ENCODE peak calls at places on chromosomes 5 and 9, in eight cellular contexts. W, G, F, J, O, Q, L and N are unnamed samples.
A peak's percentile ranks its signal among the peaks of the same experiment; 100 is the strongest.

GRCh38 chr5:148833925-148834324 is 7.5 kb downstream of the ADRB2 start:
- DNase-seq in W (no peak), G (peak; percentile 90), F (no peak), J (no peak), O (no peak), Q (no peak), L (no peak), N (no peak)

GRCh38 chr9:75869236-75869635 is 21.2 kb upstream of the PCSK5 start:
- DNase-seq in W (no peak), G (no peak), F (no peak), J (no peak), O (no peak), Q (no peak), L (no peak), N (no peak)

GRCh38 chr5:132437604-132438275 is 52.8 kb downstream of the IRF1 start:
- DNase-seq in W (peak; percentile 27), G (peak; percentile 59), F (peak; percentile 34), J (no peak), O (peak; percentile 36), Q (peak; percentile 82), L (no peak), N (peak; percentile 48)

GRCh38 chr5:43268188-43268820 is 44.9 kb downstream of the HMGCS1 start:
- DNase-seq in W (no peak), G (no peak), F (no peak), J (no peak), O (no peak), Q (no peak), L (no peak), N (no peak)

GRCh38 chr5:159444441-159445082 is 114.3 kb upstream of the IL12B start:
- DNase-seq in W (no peak), G (peak; percentile 77), F (no peak), J (no peak), O (no peak), Q (peak; percentile 43), L (no peak), N (peak; percentile 30)

GRCh38 chr5:172556971-172557461 is 84.0 kb upstream of the NEURL1B start:
- DNase-seq in W (no peak), G (no peak), F (no peak), J (no peak), O (peak; percentile 60), Q (no peak), L (no peak), N (no peak)

GRCh38 chr9:97744710-97745708 is 47.9 kb upstream of the XPA start:
- DNase-seq in W (no peak), G (no peak), F (no peak), J (no peak), O (no peak), Q (no peak), L (no peak), N (no peak)

GRCh38 chr5:59587489-59588337 is 305.8 kb downstream of the PDE4D start:
- DNase-seq in W (no peak), G (no peak), F (no peak), J (peak; percentile 65), O (peak; percentile 91), Q (peak; percentile 79), L (no peak), N (peak; percentile 95)

GRCh38 chr5:64666058-64666457 is 24.2 kb upstream of the SHISAL2B start:
- DNase-seq in W (no peak), G (no peak), F (no peak), J (no peak), O (no peak), Q (peak; percentile 73), L (no peak), N (no peak)

GRCh38 chr5:92899611-92900010 is 681.4 kb downstream of the NR2F1-AS1 start:
- DNase-seq in W (no peak), G (no peak), F (no peak), J (no peak), O (no peak), Q (no peak), L (no peak), N (no peak)

GRCh38 chr9:18379073-18379811 is 94.7 kb upstream of the ADAMTSL1 start:
- DNase-seq in W (no peak), G (no peak), F (no peak), J (no peak), O (no peak), Q (peak; percentile 85), L (no peak), N (no peak)

GRCh38 chr5:36763454-36763853 is 113.1 kb upstream of the NIPBL start:
- DNase-seq in W (no peak), G (no peak), F (no peak), J (no peak), O (no peak), Q (no peak), L (no peak), N (no peak)

GRCh38 chr9:127175319-127175715 is 52.9 kb upstream of the ANGPTL2 start:
- DNase-seq in W (no peak), G (no peak), F (no peak), J (no peak), O (no peak), Q (no peak), L (no peak), N (no peak)

GRCh38 chr5:135029468-135030122 is 4.4 kb downstream of the PITX1 start:
- DNase-seq in W (no peak), G (no peak), F (no peak), J (no peak), O (no peak), Q (no peak), L (no peak), N (no peak)

GRCh38 chr5:87944553-87945320 is 323.9 kb downstream of the TMEM161B start:
- DNase-seq in W (no peak), G (no peak), F (no peak), J (peak; percentile 80), O (peak; percentile 92), Q (no peak), L (no peak), N (peak; percentile 81)

GRCh38 chr5:156004754-156005153 is 322.2 kb upstream of the SGCD start:
- DNase-seq in W (no peak), G (no peak), F (no peak), J (no peak), O (no peak), Q (no peak), L (no peak), N (no peak)

GRCh38 chr9:33101104-33101951 is 24.9 kb upstream of the SMU1 start:
- DNase-seq in W (no peak), G (no peak), F (no peak), J (no peak), O (peak; percentile 31), Q (peak; percentile 46), L (no peak), N (peak; percentile 20)

GRCh38 chr9:113580954-113581311 is 117.4 kb downstream of the RGS3 start:
- DNase-seq in W (no peak), G (no peak), F (no peak), J (no peak), O (no peak), Q (no peak), L (no peak), N (no peak)

GRCh38 chr9:107638496-107638895 is 148.9 kb upstream of the KLF4 start:
- DNase-seq in W (no peak), G (no peak), F (no peak), J (no peak), O (no peak), Q (no peak), L (no peak), N (no peak)

GRCh38 chr5:132385321-132386105 is 16.0 kb downstream of the SLC22A5 start:
- DNase-seq in W (peak; percentile 41), G (peak; percentile 70), F (peak; percentile 43), J (peak; percentile 59), O (peak; percentile 53), Q (peak; percentile 59), L (no peak), N (peak; percentile 61)

GRCh38 chr9:126147186-126147585 is 179.4 kb upstream of the MVB12B start:
- DNase-seq in W (no peak), G (no peak), F (no peak), J (no peak), O (no peak), Q (no peak), L (no peak), N (no peak)

GRCh38 chr9:89850633-89851325 is 246.0 kb downstream of the GADD45G start:
- DNase-seq in W (no peak), G (no peak), F (no peak), J (no peak), O (no peak), Q (no peak), L (no peak), N (no peak)

GRCh38 chr9:124257865-124258764 is at the start of gene NEK6:
- DNase-seq in W (peak; percentile 17), G (peak; percentile 35), F (no peak), J (peak; percentile 26), O (no peak), Q (peak; percentile 59), L (no peak), N (peak; percentile 42)

GRCh38 chr9:15231788-15232635 is 75.0 kb downstream of the TTC39B start:
- DNase-seq in W (no peak), G (peak; percentile 6), F (no peak), J (no peak), O (no peak), Q (no peak), L (no peak), N (no peak)

GRCh38 chr5:139677404-139678282 is 29.5 kb downstream of the CXXC5 start:
- DNase-seq in W (no peak), G (no peak), F (no peak), J (no peak), O (peak; percentile 60), Q (no peak), L (no peak), N (no peak)

GRCh38 chr5:138832218-138832617 is 42.9 kb downstream of the LRRTM2 start:
- DNase-seq in W (no peak), G (peak; percentile 11), F (no peak), J (no peak), O (no peak), Q (no peak), L (no peak), N (no peak)

GRCh38 chr9:129500166-129500862 is 120.6 kb downstream of the C9orf50 start:
- DNase-seq in W (no peak), G (no peak), F (no peak), J (no peak), O (peak; percentile 44), Q (no peak), L (no peak), N (no peak)

GRCh38 chr9:133950206-133950915 is 41.8 kb downstream of the VAV2 start:
- DNase-seq in W (no peak), G (no peak), F (no peak), J (no peak), O (no peak), Q (no peak), L (no peak), N (no peak)

GRCh38 chr9:34097865-34098264 is 28.6 kb downstream of the DCAF12 start:
- DNase-seq in W (no peak), G (no peak), F (no peak), J (no peak), O (no peak), Q (no peak), L (no peak), N (no peak)

GRCh38 chr5:112857866-112858265 is 3.2 kb upstream of the SRP19 start:
- DNase-seq in W (no peak), G (no peak), F (no peak), J (no peak), O (no peak), Q (no peak), L (no peak), N (no peak)

GRCh38 chr5:83029912-83030311 is 47.3 kb downstream of the TMEM167A start:
- DNase-seq in W (no peak), G (no peak), F (no peak), J (no peak), O (no peak), Q (peak; percentile 14), L (no peak), N (no peak)

GRCh38 chr5:168314735-168315411 is 23.4 kb downstream of the WWC1 start:
- DNase-seq in W (no peak), G (no peak), F (no peak), J (no peak), O (no peak), Q (peak; percentile 92), L (no peak), N (no peak)

GRCh38 chr5:177099422-177100093 is 12.8 kb downstream of the FGFR4 start:
- DNase-seq in W (no peak), G (no peak), F (no peak), J (no peak), O (no peak), Q (no peak), L (no peak), N (no peak)